ENCODE peak calls at places on chromosomes 16 and 17, in seven cellular contexts. One of them, this sample, is unnamed.
A peak's percentile ranks its signal among the peaks of the same experiment; 100 is the strongest.

GRCh38 chr17:36544320-36545092 is at the start of gene GGNBP2:
- DNase-seq in mesendoderm: peak; percentile 96
- DNase-seq in H9: peak; percentile 96
- DNase-seq in H1: peak; percentile 46
- DNase-seq in trophoblast cell: peak; percentile 87
- DNase-seq in neuronal stem cell: peak; percentile 91
- DNase-seq in IMR-90: peak; percentile 92
- DNase-seq in this sample: peak; percentile 95

GRCh38 chr17:40373999-40374398 is 9.5 kb upstream of the GJD3 start:
- DNase-seq in mesendoderm: no peak
- DNase-seq in H9: no peak
- DNase-seq in H1: no peak
- DNase-seq in trophoblast cell: no peak
- DNase-seq in neuronal stem cell: no peak
- DNase-seq in IMR-90: no peak
- DNase-seq in this sample: no peak

GRCh38 chr17:36778458-36778857 is 158.8 kb upstream of the LHX1 start:
- DNase-seq in mesendoderm: no peak
- DNase-seq in H9: no peak
- DNase-seq in H1: no peak
- DNase-seq in trophoblast cell: no peak
- DNase-seq in neuronal stem cell: no peak
- DNase-seq in IMR-90: no peak
- DNase-seq in this sample: no peak

GRCh38 chr17:350706-351435 is 1.7 kb downstream of the RPH3AL start:
- DNase-seq in mesendoderm: peak; percentile 73
- DNase-seq in H9: peak; percentile 27
- DNase-seq in H1: no peak
- DNase-seq in trophoblast cell: peak; percentile 5
- DNase-seq in neuronal stem cell: no peak
- DNase-seq in IMR-90: no peak
- DNase-seq in this sample: peak; percentile 68

GRCh38 chr16:29316673-29317237 is 89.8 kb downstream of the NPIPB11 start:
- DNase-seq in mesendoderm: no peak
- DNase-seq in H9: no peak
- DNase-seq in H1: no peak
- DNase-seq in trophoblast cell: no peak
- DNase-seq in neuronal stem cell: no peak
- DNase-seq in IMR-90: peak; percentile 21
- DNase-seq in this sample: no peak

GRCh38 chr17:69577098-69577497 is 162.6 kb downstream of the MAP2K6 start:
- DNase-seq in mesendoderm: no peak
- DNase-seq in H9: no peak
- DNase-seq in H1: no peak
- DNase-seq in trophoblast cell: no peak
- DNase-seq in neuronal stem cell: no peak
- DNase-seq in IMR-90: no peak
- DNase-seq in this sample: no peak

GRCh38 chr17:76199466-76199865 is 40.8 kb downstream of the RNF157 start:
- DNase-seq in mesendoderm: no peak
- DNase-seq in H9: no peak
- DNase-seq in H1: no peak
- DNase-seq in trophoblast cell: no peak
- DNase-seq in neuronal stem cell: no peak
- DNase-seq in IMR-90: no peak
- DNase-seq in this sample: no peak

GRCh38 chr16:57801856-57802634 is at the start of gene KIFC3:
- DNase-seq in mesendoderm: peak; percentile 78
- DNase-seq in H9: peak; percentile 49
- DNase-seq in H1: no peak
- DNase-seq in trophoblast cell: no peak
- DNase-seq in neuronal stem cell: no peak
- DNase-seq in IMR-90: peak; percentile 72
- DNase-seq in this sample: peak; percentile 82

GRCh38 chr17:1039511-1040215 is 42.7 kb downstream of the TIMM22 start:
- DNase-seq in mesendoderm: peak; percentile 47
- DNase-seq in H9: peak; percentile 62
- DNase-seq in H1: no peak
- DNase-seq in trophoblast cell: peak; percentile 14
- DNase-seq in neuronal stem cell: no peak
- DNase-seq in IMR-90: no peak
- DNase-seq in this sample: no peak

GRCh38 chr17:62098623-62099231 is 33.6 kb upstream of the MED13 start:
- DNase-seq in mesendoderm: no peak
- DNase-seq in H9: no peak
- DNase-seq in H1: no peak
- DNase-seq in trophoblast cell: no peak
- DNase-seq in neuronal stem cell: no peak
- DNase-seq in IMR-90: no peak
- DNase-seq in this sample: no peak

GRCh38 chr16:11198375-11198774 is 57.6 kb downstream of the SOCS1 start:
- DNase-seq in mesendoderm: no peak
- DNase-seq in H9: no peak
- DNase-seq in H1: no peak
- DNase-seq in trophoblast cell: no peak
- DNase-seq in neuronal stem cell: no peak
- DNase-seq in IMR-90: no peak
- DNase-seq in this sample: no peak

DNA sequence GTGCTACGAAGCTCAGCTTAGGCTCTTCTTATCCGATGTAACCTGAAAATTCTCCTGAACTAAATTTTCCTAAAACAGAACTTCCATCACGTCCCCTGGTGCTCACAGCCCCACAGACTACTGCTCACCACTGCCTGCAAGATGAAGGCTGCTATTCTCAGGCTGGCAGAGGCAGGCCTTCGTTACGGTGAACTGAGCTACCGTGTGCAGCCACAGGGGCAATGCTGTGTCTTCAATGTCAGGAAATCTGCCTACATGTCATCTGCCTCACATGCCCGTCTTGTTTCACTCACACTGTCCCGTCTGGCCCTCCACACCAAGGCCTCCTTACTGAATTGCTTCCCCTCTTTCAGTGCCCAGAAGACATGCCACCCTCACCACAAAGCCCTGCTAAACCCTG is 15.9 kb downstream of the EMC8 start:
- DNase-seq in mesendoderm: no peak
- DNase-seq in H9: no peak
- DNase-seq in H1: no peak
- DNase-seq in trophoblast cell: no peak
- DNase-seq in neuronal stem cell: no peak
- DNase-seq in IMR-90: no peak
- DNase-seq in this sample: no peak
- H2BK120ac ChIP-seq in mesendoderm: no peak overlapping the region
- H2BK120ac ChIP-seq in H9: no peak overlapping the region
- H2BK120ac ChIP-seq in H1: no peak overlapping the region
- H2BK120ac ChIP-seq in trophoblast cell: no peak overlapping the region
- H2BK120ac ChIP-seq in neuronal stem cell: no peak overlapping the region
- H2BK120ac ChIP-seq in IMR-90: no peak overlapping the region
- H2BK120ac ChIP-seq in this sample: no peak overlapping the region

GRCh38 chr17:74567397-74567796 is at the start of gene CD300H:
- DNase-seq in mesendoderm: no peak
- DNase-seq in H9: no peak
- DNase-seq in H1: no peak
- DNase-seq in trophoblast cell: no peak
- DNase-seq in neuronal stem cell: no peak
- DNase-seq in IMR-90: no peak
- DNase-seq in this sample: no peak
- H2BK120ac ChIP-seq in mesendoderm: no peak within 1 kb of the TSS
- H2BK120ac ChIP-seq in H9: no peak within 1 kb of the TSS
- H2BK120ac ChIP-seq in H1: no peak within 1 kb of the TSS
- H2BK120ac ChIP-seq in trophoblast cell: no peak within 1 kb of the TSS
- H2BK120ac ChIP-seq in neuronal stem cell: no peak within 1 kb of the TSS
- H2BK120ac ChIP-seq in IMR-90: no peak within 1 kb of the TSS
- H2BK120ac ChIP-seq in this sample: no peak within 1 kb of the TSS

DNA sequence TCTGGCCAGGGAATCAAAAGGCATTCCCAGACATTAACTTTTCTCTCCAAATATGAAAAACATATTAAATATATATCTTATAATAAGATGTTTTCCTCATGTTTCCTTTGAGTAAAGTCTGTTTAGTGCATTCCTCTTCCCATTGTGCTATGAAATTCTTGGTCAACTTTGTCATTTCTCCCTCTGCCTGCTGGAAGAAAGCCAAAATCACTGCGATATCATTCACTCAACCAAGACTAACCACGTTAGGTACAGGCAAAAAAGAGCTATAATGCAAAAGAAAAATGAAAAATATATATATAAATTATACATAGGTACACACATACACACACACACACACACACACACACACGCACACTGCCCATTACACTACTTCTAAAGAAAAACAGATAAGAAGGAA is 71.8 kb upstream of the PSMD7 start:
- DNase-seq in mesendoderm: no peak
- DNase-seq in H9: no peak
- DNase-seq in H1: no peak
- DNase-seq in trophoblast cell: no peak
- DNase-seq in neuronal stem cell: no peak
- DNase-seq in IMR-90: peak; percentile 33
- DNase-seq in this sample: no peak
- H2BK120ac ChIP-seq in mesendoderm: no peak overlapping the region
- H2BK120ac ChIP-seq in H9: no peak overlapping the region
- H2BK120ac ChIP-seq in H1: no peak overlapping the region
- H2BK120ac ChIP-seq in trophoblast cell: no peak overlapping the region
- H2BK120ac ChIP-seq in neuronal stem cell: no peak overlapping the region
- H2BK120ac ChIP-seq in IMR-90: no peak overlapping the region
- H2BK120ac ChIP-seq in this sample: no peak overlapping the region

DNA sequence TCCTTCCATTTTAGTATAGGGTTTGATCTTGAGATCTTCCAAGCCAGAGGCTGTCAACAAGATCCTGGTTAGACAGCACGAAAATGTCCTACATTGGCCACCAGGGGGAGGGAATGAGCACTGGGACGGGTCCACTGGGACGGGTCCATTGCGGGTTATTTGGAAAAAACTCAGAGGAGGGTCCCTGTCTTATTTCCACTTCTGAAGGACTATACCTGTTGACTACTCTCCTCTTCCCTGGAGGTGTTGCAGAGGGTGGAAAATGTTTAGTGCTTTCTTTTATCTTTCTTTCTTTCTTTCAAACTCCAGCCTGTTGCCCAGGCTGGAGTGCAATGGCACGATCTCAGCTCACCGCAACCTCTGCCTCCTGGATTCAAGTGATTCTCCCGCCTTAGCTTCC is 2.5 kb downstream of the TTLL6 start:
- DNase-seq in mesendoderm: peak; percentile 74
- DNase-seq in H9: peak; percentile 81
- DNase-seq in H1: no peak
- DNase-seq in trophoblast cell: peak; percentile 33
- DNase-seq in neuronal stem cell: peak; percentile 57
- DNase-seq in IMR-90: peak; percentile 37
- DNase-seq in this sample: peak; percentile 64
- H2BK120ac ChIP-seq in mesendoderm: no peak overlapping the region
- H2BK120ac ChIP-seq in H9: no peak overlapping the region
- H2BK120ac ChIP-seq in H1: no peak overlapping the region
- H2BK120ac ChIP-seq in trophoblast cell: no peak overlapping the region
- H2BK120ac ChIP-seq in neuronal stem cell: no peak overlapping the region
- H2BK120ac ChIP-seq in IMR-90: no peak overlapping the region
- H2BK120ac ChIP-seq in this sample: no peak overlapping the region

This sample was measured in mesenchymal stem cell.